ENCODE peak calls at places on chromosomes 7 and 10, in nine cellular contexts. G is NCI-H446 treated with DMSO at 0.1 percent for 48 hours; R is NCI-H2171; C is heart right ventricle; I is NCI-H510A; O is nucleus accumbens; S is astrocyte of the cerebellum; Y is stomach; Q is activated effector memory CD4-positive, alpha-beta T cell treated with anti-CD3 and anti-CD28 coated beads, Interleukin-2, amount 50 U/mL, for 16 hours. X is an unnamed sample.

GRCh38 chr10:78830062-78830974 is 238.4 kb upstream of the ZMIZ1 start:
- DNase-seq in G (no peak), R (no peak), C (no peak), I (no peak), O (no peak), S (no peak), Y (no peak), Q (no peak), X (no peak)

GRCh38 chr7:99563650-99564049 is 5.2 kb downstream of the ZNF655 start:
- DNase-seq in G (no peak), R (no peak), C (no peak), I (no peak), O (no peak), S (peak), Y (no peak), Q (no peak), X (peak)

GRCh38 chr7:47565841-47566240 is 16.1 kb downstream of the TNS3 start:
- DNase-seq in G (no peak), R (no peak), C (no peak), I (no peak), O (no peak), S (no peak), Y (no peak), Q (no peak), X (no peak)

GRCh38 chr10:74488907-74489306 is 337.5 kb upstream of the KAT6B start:
- DNase-seq in G (no peak), R (no peak), C (no peak), I (no peak), O (no peak), S (no peak), Y (no peak), Q (no peak), X (no peak)

GRCh38 chr10:93124580-93125318 is 51.1 kb downstream of the CYP26A1 start:
- DNase-seq in G (no peak), R (no peak), C (no peak), I (no peak), O (no peak), S (no peak), Y (no peak), Q (no peak), X (no peak)

GRCh38 chr7:131365876-131366275 is 38.2 kb downstream of the MKLN1 start:
- DNase-seq in G (no peak), R (no peak), C (no peak), I (no peak), O (no peak), S (no peak), Y (no peak), Q (no peak), X (peak)

GRCh38 chr7:2939193-2939885 is 95.2 kb upstream of the GNA12 start:
- DNase-seq in G (no peak), R (no peak), C (no peak), I (no peak), O (no peak), S (no peak), Y (no peak), Q (peak), X (no peak)

GRCh38 chr7:151832656-151833055 is 44.3 kb downstream of the PRKAG2 start:
- DNase-seq in G (no peak), R (no peak), C (no peak), I (no peak), O (no peak), S (no peak), Y (no peak), Q (no peak), X (no peak)

GRCh38 chr7:92717982-92718716 is 118.2 kb downstream of the CDK6 start:
- DNase-seq in G (no peak), R (no peak), C (peak), I (no peak), O (peak), S (peak), Y (peak), Q (peak), X (peak)

GRCh38 chr7:14199336-14199735 is 209.9 kb upstream of the ETV1 start:
- DNase-seq in G (no peak), R (no peak), C (no peak), I (no peak), O (no peak), S (no peak), Y (no peak), Q (no peak), X (no peak)

GRCh38 chr7:108012499-108013430 is 9.8 kb upstream of the LAMB1 start:
- DNase-seq in G (no peak), R (no peak), C (no peak), I (no peak), O (no peak), S (no peak), Y (no peak), Q (no peak), X (peak)

GRCh38 chr7:44978511-44979366 is at the start of gene MYO1G:
- DNase-seq in G (no peak), R (no peak), C (peak), I (no peak), O (peak), S (no peak), Y (peak), Q (peak), X (no peak)